ENCODE peak calls at places on chromosomes 1 and 21, in six cellular contexts. One of them, this sample, is unnamed.

GRCh38 chr1:75133754-75134655 is at the start of gene LHX8:
- DNase-seq in prostate gland: no peak
- DNase-seq in cardiac muscle cell: peak
- DNase-seq in GM12865: peak
- DNase-seq in HFF-Myc: no peak
- DNase-seq in fibroblast of mammary gland: no peak
- DNase-seq in this sample: no peak

GRCh38 chr21:32414579-32415358 is 2.3 kb downstream of the EVA1C start:
- DNase-seq in prostate gland: no peak
- DNase-seq in cardiac muscle cell: no peak
- DNase-seq in GM12865: no peak
- DNase-seq in HFF-Myc: no peak
- DNase-seq in fibroblast of mammary gland: peak
- DNase-seq in this sample: no peak

GRCh38 chr1:244496186-244496585 is 35.1 kb downstream of the CATSPERE start:
- DNase-seq in prostate gland: no peak
- DNase-seq in cardiac muscle cell: no peak
- DNase-seq in GM12865: no peak
- DNase-seq in HFF-Myc: no peak
- DNase-seq in fibroblast of mammary gland: no peak
- DNase-seq in this sample: no peak

GRCh38 chr21:36722370-36723368 is 23.8 kb downstream of the SIM2 start:
- DNase-seq in prostate gland: no peak
- DNase-seq in cardiac muscle cell: no peak
- DNase-seq in GM12865: no peak
- DNase-seq in HFF-Myc: no peak
- DNase-seq in fibroblast of mammary gland: no peak
- DNase-seq in this sample: no peak

GRCh38 chr1:3645666-3646355 is 4.1 kb downstream of the WRAP73 start:
- DNase-seq in prostate gland: no peak
- DNase-seq in cardiac muscle cell: no peak
- DNase-seq in GM12865: no peak
- DNase-seq in HFF-Myc: no peak
- DNase-seq in fibroblast of mammary gland: no peak
- DNase-seq in this sample: no peak

GRCh38 chr1:1073743-1074587 is at the start of gene RNF223:
- DNase-seq in prostate gland: peak
- DNase-seq in cardiac muscle cell: no peak
- DNase-seq in GM12865: no peak
- DNase-seq in HFF-Myc: no peak
- DNase-seq in fibroblast of mammary gland: no peak
- DNase-seq in this sample: peak

GRCh38 chr1:185939142-185939541 is 205.0 kb downstream of the HMCN1 start:
- DNase-seq in prostate gland: no peak
- DNase-seq in cardiac muscle cell: no peak
- DNase-seq in GM12865: no peak
- DNase-seq in HFF-Myc: no peak
- DNase-seq in fibroblast of mammary gland: no peak
- DNase-seq in this sample: no peak

GRCh38 chr1:46692806-46693770 is 21.4 kb downstream of the TEX38 start:
- DNase-seq in prostate gland: no peak
- DNase-seq in cardiac muscle cell: peak
- DNase-seq in GM12865: no peak
- DNase-seq in HFF-Myc: no peak
- DNase-seq in fibroblast of mammary gland: no peak
- DNase-seq in this sample: peak

GRCh38 chr1:153245466-153245865 is 14.0 kb upstream of the LORICRIN start:
- DNase-seq in prostate gland: no peak
- DNase-seq in cardiac muscle cell: no peak
- DNase-seq in GM12865: no peak
- DNase-seq in HFF-Myc: no peak
- DNase-seq in fibroblast of mammary gland: no peak
- DNase-seq in this sample: no peak

GRCh38 chr1:54809496-54810074 is 8.5 kb upstream of the TTC22 start:
- DNase-seq in prostate gland: no peak
- DNase-seq in cardiac muscle cell: no peak
- DNase-seq in GM12865: no peak
- DNase-seq in HFF-Myc: no peak
- DNase-seq in fibroblast of mammary gland: peak
- DNase-seq in this sample: no peak

GRCh38 chr1:66182551-66183178 is 351.3 kb upstream of the SGIP1 start:
- DNase-seq in prostate gland: no peak
- DNase-seq in cardiac muscle cell: no peak
- DNase-seq in GM12865: no peak
- DNase-seq in HFF-Myc: peak
- DNase-seq in fibroblast of mammary gland: peak
- DNase-seq in this sample: no peak

GRCh38 chr1:245216356-245217110 is 61.7 kb downstream of the KIF26B start:
- DNase-seq in prostate gland: no peak
- DNase-seq in cardiac muscle cell: no peak
- DNase-seq in GM12865: no peak
- DNase-seq in HFF-Myc: no peak
- DNase-seq in fibroblast of mammary gland: no peak
- DNase-seq in this sample: no peak

GRCh38 chr1:179141592-179142244 is 59.8 kb downstream of the TOR3A start:
- DNase-seq in prostate gland: no peak
- DNase-seq in cardiac muscle cell: no peak
- DNase-seq in GM12865: no peak
- DNase-seq in HFF-Myc: no peak
- DNase-seq in fibroblast of mammary gland: peak
- DNase-seq in this sample: no peak
- H3K4me3 ChIP-seq in prostate gland: no peak
- H3K4me3 ChIP-seq in cardiac muscle cell: no peak
- H3K4me3 ChIP-seq in GM12865: no peak
- H3K4me3 ChIP-seq in HFF-Myc: peak
- H3K4me3 ChIP-seq in fibroblast of mammary gland: peak
- H3K4me3 ChIP-seq in this sample: no peak

GRCh38 chr1:227942021-227942715 is 5.6 kb downstream of the WNT9A start:
- DNase-seq in prostate gland: no peak
- DNase-seq in cardiac muscle cell: peak
- DNase-seq in GM12865: no peak
- DNase-seq in HFF-Myc: no peak
- DNase-seq in fibroblast of mammary gland: no peak
- DNase-seq in this sample: no peak

GRCh38 chr1:227940791-227941241 is 6.9 kb downstream of the WNT9A start:
- DNase-seq in prostate gland: no peak
- DNase-seq in cardiac muscle cell: no peak
- DNase-seq in GM12865: no peak
- DNase-seq in HFF-Myc: no peak
- DNase-seq in fibroblast of mammary gland: no peak
- DNase-seq in this sample: no peak

GRCh38 chr1:227942716-227943261 is 4.9 kb downstream of the WNT9A start:
- DNase-seq in prostate gland: no peak
- DNase-seq in cardiac muscle cell: no peak
- DNase-seq in GM12865: no peak
- DNase-seq in HFF-Myc: no peak
- DNase-seq in fibroblast of mammary gland: no peak
- DNase-seq in this sample: no peak

GRCh38 chr1:227939791-227940771 is 7.7 kb downstream of the WNT9A start:
- DNase-seq in prostate gland: no peak
- DNase-seq in cardiac muscle cell: no peak
- DNase-seq in GM12865: no peak
- DNase-seq in HFF-Myc: no peak
- DNase-seq in fibroblast of mammary gland: no peak
- DNase-seq in this sample: no peak

GRCh38 chr1:227941509-227942020 is 6.2 kb downstream of the WNT9A start:
- DNase-seq in prostate gland: no peak
- DNase-seq in cardiac muscle cell: no peak
- DNase-seq in GM12865: no peak
- DNase-seq in HFF-Myc: no peak
- DNase-seq in fibroblast of mammary gland: no peak
- DNase-seq in this sample: no peak
- TF ChIP-seq CTCF in prostate gland: no peak
- TF ChIP-seq CTCF in cardiac muscle cell: no peak
- TF ChIP-seq CTCF in GM12865: no peak
- TF ChIP-seq CTCF in HFF-Myc: no peak
- TF ChIP-seq CTCF in fibroblast of mammary gland: no peak
- TF ChIP-seq CTCF in this sample: no peak

GRCh38 chr1:91804546-91805023 is 81.4 kb downstream of the TGFBR3 start:
- DNase-seq in prostate gland: no peak
- DNase-seq in cardiac muscle cell: no peak
- DNase-seq in GM12865: peak
- DNase-seq in HFF-Myc: no peak
- DNase-seq in fibroblast of mammary gland: peak
- DNase-seq in this sample: no peak
- H3K4me3 ChIP-seq in prostate gland: no peak
- H3K4me3 ChIP-seq in cardiac muscle cell: no peak
- H3K4me3 ChIP-seq in GM12865: peak
- H3K4me3 ChIP-seq in HFF-Myc: no peak
- H3K4me3 ChIP-seq in fibroblast of mammary gland: no peak
- H3K4me3 ChIP-seq in this sample: no peak

GRCh38 chr1:156600733-156601121 is 552 bp downstream of the GPATCH4 start:
- DNase-seq in prostate gland: no peak
- DNase-seq in cardiac muscle cell: no peak
- DNase-seq in GM12865: peak
- DNase-seq in HFF-Myc: no peak
- DNase-seq in fibroblast of mammary gland: peak
- DNase-seq in this sample: no peak

GRCh38 chr1:156601122-156601830 is at the start of gene GPATCH4:
- DNase-seq in prostate gland: peak
- DNase-seq in cardiac muscle cell: peak
- DNase-seq in GM12865: peak
- DNase-seq in HFF-Myc: peak
- DNase-seq in fibroblast of mammary gland: peak
- DNase-seq in this sample: peak

GRCh38 chr1:156601892-156602291 is 613 bp upstream of the GPATCH4 start:
- DNase-seq in prostate gland: no peak
- DNase-seq in cardiac muscle cell: no peak
- DNase-seq in GM12865: peak
- DNase-seq in HFF-Myc: no peak
- DNase-seq in fibroblast of mammary gland: no peak
- DNase-seq in this sample: no peak

GRCh38 chr1:156599811-156600210 is 1.5 kb downstream of the GPATCH4 start:
- DNase-seq in prostate gland: no peak
- DNase-seq in cardiac muscle cell: no peak
- DNase-seq in GM12865: peak
- DNase-seq in HFF-Myc: no peak
- DNase-seq in fibroblast of mammary gland: peak
- DNase-seq in this sample: no peak

DNA sequence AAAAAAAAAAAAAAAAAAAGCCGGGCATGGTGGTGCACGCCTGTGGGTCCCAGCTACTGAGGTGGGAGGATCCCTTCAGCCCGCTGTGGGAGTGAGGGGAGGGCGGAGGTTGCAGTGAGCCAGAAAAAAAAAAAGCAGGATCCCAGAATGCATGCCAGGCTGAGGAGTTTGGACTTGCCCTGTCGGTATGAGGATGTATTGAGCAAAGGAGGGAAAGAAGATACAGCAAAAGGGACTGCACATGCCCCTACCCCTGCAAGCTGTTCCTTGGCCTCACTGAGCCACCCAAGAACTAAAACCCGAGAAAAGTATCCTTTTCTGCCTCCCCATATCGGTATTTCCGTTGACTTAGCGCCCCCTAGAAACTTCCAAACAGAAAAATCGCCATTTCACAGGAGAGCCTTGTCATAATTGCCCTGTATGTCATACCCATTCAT is 1.3 kb upstream of the GPATCH4 start:
- DNase-seq in prostate gland: peak
- DNase-seq in cardiac muscle cell: no peak
- DNase-seq in GM12865: peak
- DNase-seq in HFF-Myc: no peak
- DNase-seq in fibroblast of mammary gland: peak
- DNase-seq in this sample: no peak
- TF ChIP-seq CTCF in prostate gland: peak
- TF ChIP-seq CTCF in cardiac muscle cell: peak
- TF ChIP-seq CTCF in GM12865: peak
- TF ChIP-seq CTCF in HFF-Myc: peak
- TF ChIP-seq CTCF in fibroblast of mammary gland: peak
- TF ChIP-seq CTCF in this sample: no peak

This sample was measured in LNCaP clone FGC.